ENCODE peak calls at places on chromosomes 2 and 18, in six cellular contexts. F is upper lobe of right lung, P is heart right ventricle, U is RWPE1, H is GM10248, C is A673. J is an unnamed sample.

GRCh38 chr2:1613731-1614354 is 130.5 kb downstream of the PXDN start:
- DNase-seq in P (peak; percentile 49), F (peak; percentile 27), U (no peak), C (peak; percentile 85), H (no peak), J (no peak)

GRCh38 chr2:120132190-120132589 is 91.0 kb downstream of the TMEM185B start:
- DNase-seq in P (no peak), H (no peak), F (no peak), C (no peak), U (no peak), J (no peak)

GRCh38 chr2:218878941-218879761 is 1.5 kb upstream of the WNT10A start:
- DNase-seq in F (peak; percentile 47), P (no peak), U (no peak), C (peak; percentile 50), H (no peak), J (no peak)

GRCh38 chr2:217691920-217692666 is 310.7 kb downstream of the TNS1 start:
- DNase-seq in C (no peak), F (peak; percentile 70), U (no peak), H (no peak), P (peak; percentile 21), J (no peak)

GRCh38 chr2:25333981-25334380 is 7.7 kb downstream of the DNMT3A start:
- DNase-seq in H (no peak), C (no peak), P (no peak), U (no peak), F (no peak), J (no peak)

GRCh38 chr18:69469444-69469919 is 68.8 kb downstream of the DOK6 start:
- DNase-seq in U (no peak), P (no peak), F (no peak), C (peak; percentile 55), H (no peak), J (no peak)

GRCh38 chr18:48806551-48807261 is 144.1 kb downstream of the SMAD7 start:
- DNase-seq in P (peak; percentile 46), F (peak; percentile 54), U (peak; percentile 5), C (peak; percentile 46), H (no peak), J (no peak)

GRCh38 chr2:166246901-166247300 is 119.1 kb upstream of the SCN1A start:
- DNase-seq in C (no peak), U (no peak), H (no peak), F (no peak), P (no peak), J (no peak)

GRCh38 chr18:25055076-25055475 is 296.9 kb downstream of the ZNF521 start:
- DNase-seq in H (no peak), C (no peak), F (no peak), P (no peak), U (no peak), J (no peak)

GRCh38 chr2:231942180-231942579 is 16.0 kb upstream of the NPPC start:
- DNase-seq in F (no peak), C (no peak), U (no peak), H (no peak), P (no peak), J (no peak)

GRCh38 chr2:176074919-176075425 is 8.8 kb downstream of the EVX2 start:
- DNase-seq in H (no peak), U (no peak), C (no peak), P (no peak), F (no peak), J (no peak)

GRCh38 chr18:46073474-46074331 is 1.6 kb upstream of the PSTPIP2 start:
- DNase-seq in C (peak; percentile 83), U (no peak), H (peak; percentile 55), F (no peak), P (no peak), J (peak; percentile 72)

GRCh38 chr18:73940721-73941120 is 206.9 kb downstream of the FBXO15 start:
- DNase-seq in H (no peak), F (no peak), C (peak; percentile 29), U (no peak), P (no peak), J (no peak)

GRCh38 chr2:31967790-31968189 is 43.0 kb downstream of the MEMO1 start:
- DNase-seq in U (no peak), C (no peak), H (no peak), P (no peak), F (no peak), J (no peak)

GRCh38 chr18:54218299-54218698 is 6.2 kb downstream of the MBD2 start:
- DNase-seq in C (peak; percentile 69), H (no peak), F (no peak), U (no peak), P (no peak), J (no peak)

GRCh38 chr2:27158468-27158867 is 9.7 kb downstream of the TCF23 start:
- DNase-seq in H (no peak), P (no peak), C (no peak), U (no peak), F (no peak), J (no peak)

GRCh38 chr2:19955544-19956422 is 34.1 kb downstream of the WDR35 start:
- DNase-seq in P (peak; percentile 25), F (peak; percentile 69), C (peak; percentile 77), U (peak; percentile 72), H (peak; percentile 79), J (peak; percentile 74)

GRCh38 chr2:3612639-3613523 is 18.0 kb downstream of the COLEC11 start:
- DNase-seq in F (peak; percentile 51), U (no peak), P (no peak), H (no peak), C (no peak), J (no peak)

GRCh38 chr2:101830555-101830954 is 133.0 kb downstream of the MAP4K4 start:
- DNase-seq in H (peak; percentile 12), C (no peak), U (no peak), P (no peak), F (no peak), J (peak; percentile 15)

GRCh38 chr18:22977847-22978701 is 44.9 kb downstream of the RBBP8 start:
- DNase-seq in P (no peak), F (no peak), H (no peak), U (peak; percentile 62), C (peak; percentile 80), J (peak; percentile 30)

GRCh38 chr2:191064590-191064989 is 50.6 kb upstream of the STAT1 start:
- DNase-seq in H (no peak), C (no peak), U (no peak), P (no peak), F (no peak), J (no peak)

GRCh38 chr2:44772131-44772530 is 169.4 kb upstream of the SIX3 start:
- DNase-seq in H (no peak), F (no peak), C (no peak), P (no peak), U (no peak), J (no peak)

GRCh38 chr2:239291505-239292350 is 109.1 kb downstream of the HDAC4 start:
- DNase-seq in C (peak; percentile 76), H (no peak), U (no peak), P (no peak), F (peak; percentile 50), J (no peak)

GRCh38 chr2:24124003-24124585 is 825 bp downstream of the FAM228B start:
- DNase-seq in C (no peak), U (no peak), H (no peak), F (no peak), P (no peak), J (no peak)

GRCh38 chr2:236041616-236042015 is 126.6 kb downstream of the GBX2 start:
- DNase-seq in P (no peak), H (no peak), F (no peak), C (no peak), U (no peak), J (no peak)

GRCh38 chr2:178870703-178871102 is 63.5 kb upstream of the TTN start:
- DNase-seq in P (no peak), H (no peak), F (no peak), U (peak; percentile 55), C (no peak), J (peak; percentile 24)

GRCh38 chr2:205366336-205367060 is 315.8 kb upstream of the NRP2 start:
- DNase-seq in P (no peak), H (no peak), F (no peak), C (no peak), U (no peak), J (no peak)

GRCh38 chr2:20487392-20488135 is 40.7 kb downstream of the RHOB start:
- DNase-seq in F (peak; percentile 20), C (no peak), H (no peak), P (no peak), U (no peak), J (no peak)

GRCh38 chr2:203983064-203983715 is 46.6 kb downstream of the ICOS start:
- DNase-seq in P (no peak), U (no peak), H (no peak), C (no peak), F (no peak), J (no peak)

GRCh38 chr18:66872277-66872676 is 268.4 kb upstream of the CDH19 start:
- DNase-seq in U (no peak), P (no peak), F (no peak), H (no peak), C (peak; percentile 55), J (no peak)
- TF ChIP-seq CTCF in U (peak; percentile 22), P (no peak), F (peak; percentile 19), H (no peak), C (peak; percentile 52), J (no peak)

GRCh38 chr2:137091704-137092103 is 326.4 kb downstream of the THSD7B start:
- DNase-seq in U (no peak), F (no peak), H (no peak), C (no peak), P (no peak), J (no peak)

GRCh38 chr2:137096187-137096586 is 330.8 kb downstream of the THSD7B start:
- DNase-seq in P (no peak), C (no peak), H (no peak), U (no peak), F (no peak), J (no peak)

GRCh38 chr2:137093116-137093515 is 327.8 kb downstream of the THSD7B start:
- DNase-seq in P (no peak), U (no peak), H (no peak), F (no peak), C (no peak), J (no peak)

GRCh38 chr2:137096693-137097092 is 331.3 kb downstream of the THSD7B start:
- DNase-seq in F (no peak), C (no peak), U (no peak), H (no peak), P (no peak), J (peak; percentile 6)
- TF ChIP-seq CTCF in F (no peak), C (no peak), U (no peak), H (no peak), P (no peak), J (no peak)

GRCh38 chr2:170123593-170123992 is 54.4 kb upstream of the MYO3B start:
- DNase-seq in H (no peak), C (no peak), P (no peak), U (peak; percentile 37), F (no peak), J (peak; percentile 28)
- TF ChIP-seq CTCF in H (no peak), C (no peak), P (no peak), U (no peak), F (no peak), J (no peak)

GRCh38 chr2:181738074-181738473 is 57.8 kb upstream of the NEUROD1 start:
- DNase-seq in U (no peak), F (no peak), H (no peak), P (no peak), C (peak; percentile 54), J (no peak)
- TF ChIP-seq CTCF in U (no peak), F (no peak), H (no peak), P (no peak), C (peak; percentile 51), J (peak; percentile 20)